ENCODE peak calls at places on chromosomes 5 and 9, in nine cellular contexts. Z is fibroblast of pulmonary artery, P is AG04449, E is astrocyte, F is mucosa of descending colon, G is HFF-Myc, C is lower lobe of right lung, L is A673, M is H1. J is an unnamed sample.

GRCh38 chr5:35672995-35673394 is 55.3 kb downstream of the SPEF2 start:
- DNase-seq in Z (no peak), P (no peak), E (no peak), F (no peak), G (no peak), C (no peak), L (no peak), M (no peak), J (no peak)

GRCh38 chr9:75088646-75089368 is 493 bp downstream of the OSTF1 start:
- DNase-seq in Z (peak; percentile 69), P (no peak), E (peak; percentile 54), F (peak; percentile 72), G (no peak), C (peak; percentile 87), L (peak; percentile 35), M (no peak), J (peak; percentile 84)

GRCh38 chr5:38373733-38374132 is 115.4 kb downstream of the EGFLAM start:
- DNase-seq in Z (peak; percentile 58), P (peak; percentile 7), E (peak; percentile 79), F (no peak), G (no peak), C (no peak), L (peak; percentile 63), M (no peak), J (peak; percentile 79)

GRCh38 chr5:168234133-168234532 is 57.3 kb upstream of the WWC1 start:
- DNase-seq in Z (no peak), P (no peak), E (no peak), F (no peak), G (no peak), C (no peak), L (no peak), M (no peak), J (no peak)

GRCh38 chr9:92501671-92502393 is 19.5 kb upstream of the ASPN start:
- DNase-seq in Z (peak; percentile 58), P (no peak), E (no peak), F (peak; percentile 63), G (no peak), C (no peak), L (peak; percentile 30), M (no peak), J (peak; percentile 66)

GRCh38 chr9:114246558-114246957 is 76.3 kb upstream of the ORM1 start:
- DNase-seq in Z (no peak), P (no peak), E (peak; percentile 50), F (no peak), G (peak; percentile 72), C (no peak), L (no peak), M (no peak), J (no peak)

GRCh38 chr5:57383093-57383861 is 99.3 kb downstream of the ACTBL2 start:
- DNase-seq in Z (peak; percentile 93), P (peak; percentile 69), E (peak; percentile 89), F (peak; percentile 12), G (peak; percentile 91), C (no peak), L (peak; percentile 67), M (no peak), J (peak; percentile 96)

GRCh38 chr9:34443976-34444375 is 14.4 kb downstream of the FAM219A start:
- DNase-seq in Z (no peak), P (no peak), E (no peak), F (no peak), G (no peak), C (no peak), L (no peak), M (no peak), J (no peak)

GRCh38 chr5:149886697-149887470 is 57.7 kb downstream of the PDE6A start:
- DNase-seq in Z (peak; percentile 73), P (peak; percentile 24), E (peak; percentile 84), F (no peak), G (no peak), C (no peak), L (peak; percentile 26), M (no peak), J (peak; percentile 77)

GRCh38 chr5:140075371-140075770 is 32.3 kb upstream of the NRG2 start:
- DNase-seq in Z (peak; percentile 31), P (no peak), E (no peak), F (no peak), G (no peak), C (no peak), L (peak; percentile 10), M (no peak), J (peak; percentile 16)

GRCh38 chr5:59547731-59548130 is 345.8 kb downstream of the PDE4D start:
- DNase-seq in Z (no peak), P (no peak), E (no peak), F (no peak), G (no peak), C (no peak), L (no peak), M (no peak), J (no peak)

DNA sequence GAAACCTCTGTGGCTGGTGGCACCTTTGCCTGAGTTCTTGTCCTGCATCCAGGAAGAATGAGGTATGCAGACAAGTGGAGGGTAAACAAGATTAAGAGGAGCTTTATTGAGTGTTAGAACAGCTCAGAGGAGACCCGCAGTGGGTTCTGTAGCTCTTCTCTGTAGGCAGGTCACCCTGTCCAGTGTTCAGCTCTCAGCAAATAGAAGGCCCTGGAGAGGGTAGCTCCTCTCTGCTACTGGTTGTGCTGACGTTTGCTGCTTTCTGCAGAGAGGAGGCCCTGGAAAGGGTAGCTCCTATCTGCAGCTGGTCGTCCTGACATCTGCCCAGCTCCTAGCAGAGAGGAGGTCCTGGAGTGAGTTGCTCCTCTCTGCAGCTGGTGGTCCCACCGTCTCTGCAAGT is 96.8 kb upstream of the CCDC112 start:
- DNase-seq in Z (no peak), P (no peak), E (no peak), F (no peak), G (no peak), C (no peak), L (no peak), M (no peak), J (no peak)
- H3K4me3 ChIP-seq in Z (no peak overlapping the region), P (no peak overlapping the region), E (no peak overlapping the region), F (no peak overlapping the region), G (no peak overlapping the region), C (no peak overlapping the region), L (no peak overlapping the region), M (no peak overlapping the region), J (no peak overlapping the region)

GRCh38 chr5:180605554-180606214 is 14.4 kb upstream of the SCGB3A1 start:
- DNase-seq in Z (peak; percentile 69), P (no peak), E (peak; percentile 16), F (peak; percentile 68), G (peak; percentile 11), C (peak; percentile 69), L (peak; percentile 60), M (peak; percentile 29), J (peak; percentile 64)
- TF ChIP-seq CTCF in Z (peak; percentile 84), P (peak; percentile 70), E (peak; percentile 77), F (peak; percentile 58), G (peak; percentile 81), C (peak; percentile 71), L (peak; percentile 77), M (no peak), J (peak; percentile 86)

DNA sequence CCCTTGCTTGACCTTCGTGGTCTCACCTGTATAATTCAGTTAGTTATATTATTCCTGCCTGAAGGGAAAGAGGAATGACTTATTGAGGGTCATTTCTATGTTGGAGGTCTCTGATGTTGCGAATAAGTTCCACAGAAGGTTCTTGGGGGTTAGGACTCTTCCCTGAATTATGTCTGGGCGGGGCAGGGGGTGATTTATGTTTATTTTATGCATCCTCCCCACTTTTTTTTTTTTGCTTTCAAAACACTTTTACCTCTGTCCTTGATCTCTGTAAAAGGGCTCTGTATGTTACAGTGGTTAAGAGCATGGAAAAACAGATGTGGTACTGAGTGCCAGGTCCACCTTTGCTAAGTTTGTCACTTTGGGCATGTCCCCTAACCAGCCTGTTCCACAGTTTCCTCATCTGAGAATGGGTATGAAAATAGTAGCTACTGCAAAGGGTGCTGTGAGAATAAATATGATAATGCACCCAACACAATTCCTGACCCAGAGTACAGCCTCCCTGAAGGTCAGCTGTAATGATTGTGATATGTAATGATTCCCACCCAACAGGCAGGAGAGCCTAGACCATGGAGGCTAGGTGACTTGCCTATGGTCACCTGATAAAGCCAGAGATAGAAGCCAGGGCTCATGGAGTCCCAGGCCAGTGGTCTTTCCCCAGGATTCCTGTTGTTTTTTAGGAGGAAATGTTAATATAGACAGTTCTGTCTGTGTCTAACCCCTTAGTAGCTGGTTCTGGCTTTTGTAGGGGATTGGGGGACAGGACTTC is 54.8 kb downstream of the SLC22A5 start:
- DNase-seq in Z (no peak), P (no peak), E (no peak), F (no peak), G (no peak), C (no peak), L (no peak), M (no peak), J (no peak)
- H3K4me3 ChIP-seq in Z (no peak overlapping the region), P (no peak overlapping the region), E (no peak overlapping the region), F (no peak overlapping the region), G (no peak overlapping the region), C (peak overlapping the region; percentile 37), L (no peak overlapping the region), M (no peak overlapping the region), J (no peak overlapping the region)

GRCh38 chr5:103010120-103010666 is 109.7 kb downstream of the GIN1 start:
- DNase-seq in Z (no peak), P (no peak), E (no peak), F (no peak), G (no peak), C (no peak), L (no peak), M (no peak), J (peak; percentile 50)

GRCh38 chr5:103005276-103005675 is 114.7 kb downstream of the GIN1 start:
- DNase-seq in Z (no peak), P (no peak), E (no peak), F (no peak), G (no peak), C (no peak), L (no peak), M (no peak), J (no peak)

GRCh38 chr5:103006921-103007320 is 113.0 kb downstream of the GIN1 start:
- DNase-seq in Z (no peak), P (no peak), E (no peak), F (no peak), G (no peak), C (no peak), L (no peak), M (no peak), J (no peak)
- TF ChIP-seq CTCF in Z (no peak), P (no peak), E (no peak), F (no peak), G (no peak), C (no peak), L (no peak), M (no peak), J (no peak)

J was measured in fibroblast of villous mesenchyme.